ENCODE peak calls at places on chromosomes 12 and 14, in ten cellular contexts. Q is GM12865; O is body of pancreas; W is GM12864; M is foreskin fibroblast; G is cardiac fibroblast; V is tibial artery; I is CD4-positive, CD25-positive, alpha-beta regulatory T cell; Y is hepatocyte; R is A549. P is an unnamed sample.

GRCh38 chr12:121789800-121790748 is 3.4 kb downstream of the RHOF start:
- DNase-seq in Q (peak; percentile 96), O (peak; percentile 45), W (peak; percentile 78), M (no peak), G (no peak), V (no peak), I (peak; percentile 94), Y (no peak), R (no peak), P (peak; percentile 71)

GRCh38 chr14:23013056-23014054 is 3.4 kb upstream of the C14orf93 start:
- DNase-seq in Q (no peak), O (no peak), W (no peak), M (no peak), G (no peak), V (no peak), I (no peak), Y (no peak), R (no peak), P (no peak)

GRCh38 chr12:2344892-2345291 is 292.1 kb downstream of the CACNA1C start:
- DNase-seq in Q (no peak), O (no peak), W (no peak), M (no peak), G (no peak), V (peak; percentile 28), I (no peak), Y (no peak), R (no peak), P (no peak)

GRCh38 chr14:97281741-97282140 is 484.6 kb downstream of the VRK1 start:
- DNase-seq in Q (no peak), O (no peak), W (no peak), M (no peak), G (no peak), V (no peak), I (no peak), Y (no peak), R (no peak), P (no peak)

GRCh38 chr14:96117101-96117897 is 78.1 kb downstream of the C14orf132 start:
- DNase-seq in Q (no peak), O (no peak), W (no peak), M (peak; percentile 62), G (no peak), V (no peak), I (no peak), Y (peak; percentile 46), R (no peak), P (no peak)

GRCh38 chr14:51653096-51653814 is 1.5 kb downstream of the FRMD6 start:
- DNase-seq in Q (peak; percentile 23), O (no peak), W (no peak), M (peak; percentile 76), G (peak; percentile 86), V (no peak), I (no peak), Y (peak; percentile 47), R (peak; percentile 58), P (no peak)

GRCh38 chr12:65699251-65699650 is 125.0 kb upstream of the HMGA2 start:
- DNase-seq in Q (no peak), O (no peak), W (no peak), M (peak; percentile 83), G (peak; percentile 93), V (no peak), I (no peak), Y (peak; percentile 10), R (peak; percentile 39), P (no peak)

GRCh38 chr12:38850463-38850862 is 54.9 kb downstream of the CPNE8 start:
- DNase-seq in Q (no peak), O (no peak), W (no peak), M (peak; percentile 10), G (peak; percentile 77), V (no peak), I (no peak), Y (no peak), R (no peak), P (no peak)

GRCh38 chr12:9792961-9793617 is 32.4 kb upstream of the CD69 start:
- DNase-seq in Q (no peak), O (no peak), W (no peak), M (peak; percentile 61), G (peak; percentile 56), V (no peak), I (no peak), Y (no peak), R (no peak), P (no peak)

GRCh38 chr14:35403085-35403396 is 1.5 kb downstream of the NFKBIA start:
- DNase-seq in Q (peak; percentile 50), O (peak; percentile 46), W (no peak), M (peak; percentile 34), G (peak; percentile 50), V (peak; percentile 76), I (no peak), Y (peak; percentile 33), R (no peak), P (no peak)

GRCh38 chr14:75871181-75871880 is 110.5 kb downstream of the TGFB3 start:
- DNase-seq in Q (no peak), O (no peak), W (no peak), M (no peak), G (peak; percentile 38), V (no peak), I (no peak), Y (peak; percentile 41), R (no peak), P (no peak)

GRCh38 chr12:48199784-48200198 is 3.3 kb downstream of the OR10AD1 start:
- DNase-seq in Q (no peak), O (no peak), W (no peak), M (peak; percentile 64), G (no peak), V (no peak), I (no peak), Y (peak; percentile 70), R (peak; percentile 72), P (no peak)

GRCh38 chr12:104603545-104603973 is 146.8 kb downstream of the CHST11 start:
- DNase-seq in Q (no peak), O (no peak), W (no peak), M (peak; percentile 61), G (peak; percentile 72), V (no peak), I (no peak), Y (no peak), R (peak; percentile 79), P (no peak)

GRCh38 chr12:57397441-57397840 is 33.4 kb downstream of the R3HDM2 start:
- DNase-seq in Q (no peak), O (no peak), W (no peak), M (no peak), G (no peak), V (no peak), I (no peak), Y (no peak), R (no peak), P (no peak)

GRCh38 chr14:94374749-94375148 is 13.7 kb downstream of the SERPINA1 start:
- DNase-seq in Q (no peak), O (no peak), W (no peak), M (no peak), G (no peak), V (no peak), I (no peak), Y (no peak), R (no peak), P (no peak)

GRCh38 chr12:110590806-110591326 is 7.7 kb upstream of the PPTC7 start:
- DNase-seq in Q (peak; percentile 88), O (no peak), W (peak; percentile 84), M (peak; percentile 65), G (peak; percentile 56), V (no peak), I (peak; percentile 61), Y (no peak), R (no peak), P (no peak)

GRCh38 chr14:94143239-94143638 is 13.8 kb upstream of the IFI27L2 start:
- DNase-seq in Q (peak; percentile 35), O (no peak), W (no peak), M (peak; percentile 29), G (no peak), V (no peak), I (no peak), Y (no peak), R (no peak), P (no peak)

GRCh38 chr12:71397433-71397954 is 42.1 kb upstream of the LGR5 start:
- DNase-seq in Q (no peak), O (no peak), W (no peak), M (peak; percentile 51), G (peak; percentile 8), V (no peak), I (no peak), Y (no peak), R (no peak), P (no peak)

DNA sequence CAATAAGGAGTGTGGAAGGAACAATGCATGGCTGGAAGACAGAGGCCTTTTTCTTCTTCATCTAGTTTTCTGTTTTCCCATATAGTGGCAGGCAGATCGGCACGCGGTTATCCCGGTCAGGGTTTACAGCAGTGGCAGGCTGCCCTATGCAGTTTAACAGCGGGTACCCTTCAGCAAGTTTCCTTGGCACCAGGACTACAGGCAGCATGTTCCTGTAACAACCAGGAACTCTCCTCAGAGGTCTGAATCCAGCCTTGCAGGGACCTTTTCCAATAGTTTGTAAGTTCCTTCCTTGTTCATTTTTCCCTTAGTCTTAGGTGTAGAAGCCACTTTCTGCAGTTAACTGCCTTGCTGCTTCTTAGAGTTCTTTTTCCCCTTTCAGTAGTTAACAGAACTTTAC is 38.6 kb upstream of the CRACR2A start:
- DNase-seq in Q (no peak), O (no peak), W (no peak), M (no peak), G (no peak), V (no peak), I (no peak), Y (no peak), R (no peak), P (no peak)
- H3K4me3 ChIP-seq in Q (no peak overlapping the region), O (no peak overlapping the region), W (no peak overlapping the region), M (no peak overlapping the region), G (no peak overlapping the region), V (no peak overlapping the region), I (no peak overlapping the region), Y (no peak overlapping the region), R (no peak overlapping the region), P (no peak overlapping the region)

GRCh38 chr14:99146991-99147740 is 124.8 kb downstream of the BCL11B start:
- DNase-seq in Q (no peak), O (no peak), W (no peak), M (no peak), G (no peak), V (no peak), I (no peak), Y (no peak), R (no peak), P (no peak)
- H3K4me3 ChIP-seq in Q (no peak overlapping the region), O (no peak overlapping the region), W (no peak overlapping the region), M (no peak overlapping the region), G (no peak overlapping the region), V (no peak overlapping the region), I (no peak overlapping the region), Y (no peak overlapping the region), R (no peak overlapping the region), P (no peak overlapping the region)

DNA sequence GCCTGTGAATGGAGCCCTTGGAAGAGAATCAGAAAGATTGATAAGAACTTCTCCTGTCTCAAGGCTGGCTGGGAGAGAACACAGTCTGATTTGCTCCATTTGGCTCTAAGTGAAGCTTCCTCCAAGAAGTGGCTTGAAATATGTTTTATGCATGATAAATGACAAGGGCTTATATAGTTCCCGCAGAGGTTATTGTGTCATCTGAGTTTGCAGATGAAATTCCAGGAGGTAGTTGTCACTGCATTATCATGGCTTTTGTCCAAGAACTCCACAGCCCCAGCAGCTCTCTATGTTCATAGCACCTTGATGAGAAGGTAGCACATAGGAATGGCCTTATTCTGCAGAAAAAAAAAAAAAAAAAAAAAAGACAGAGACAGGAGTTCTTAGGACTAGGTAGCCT is 108.5 kb downstream of the DACT1 start:
- DNase-seq in Q (no peak), O (peak; percentile 35), W (no peak), M (peak; percentile 78), G (peak; percentile 85), V (no peak), I (no peak), Y (peak; percentile 43), R (peak; percentile 78), P (no peak)
- H3K4me3 ChIP-seq in Q (no peak overlapping the region), O (no peak overlapping the region), W (no peak overlapping the region), M (no peak overlapping the region), G (no peak overlapping the region), V (no peak overlapping the region), I (no peak overlapping the region), Y (no peak overlapping the region), R (no peak overlapping the region), P (no peak overlapping the region)

GRCh38 chr12:120109570-120110267 is 6.8 kb downstream of the RAB35 start:
- DNase-seq in Q (no peak), O (no peak), W (no peak), M (no peak), G (no peak), V (no peak), I (no peak), Y (no peak), R (no peak), P (no peak)
- H3K4me3 ChIP-seq in Q (no peak overlapping the region), O (no peak overlapping the region), W (no peak overlapping the region), M (no peak overlapping the region), G (no peak overlapping the region), V (no peak overlapping the region), I (peak overlapping the region; percentile 53), Y (no peak overlapping the region), R (no peak overlapping the region), P (no peak overlapping the region)

P was measured in lung.